ENCODE peak calls at places on chromosomes 11 and 22, in six cellular contexts. P is SK-N-SH, G is astrocyte of the spinal cord, B is astrocyte, W is heart right ventricle, I is cardiac muscle cell. V is an unnamed sample.

GRCh38 chr22:21734540-21735197 is 925 bp downstream of the YPEL1 start:
- DNase-seq in P (no peak), W (no peak), I (no peak), B (no peak), G (no peak), V (no peak)

GRCh38 chr11:132278801-132279574 is 908.6 kb downstream of the NTM start:
- DNase-seq in P (no peak), W (no peak), I (no peak), B (peak; percentile 68), G (peak; percentile 40), V (peak; percentile 51)

GRCh38 chr11:114132944-114133394 is 73.5 kb downstream of the ZBTB16 start:
- DNase-seq in I (no peak), G (peak; percentile 85), B (peak; percentile 12), W (no peak), P (no peak), V (no peak)

GRCh38 chr22:41589260-41589600 is 410 bp downstream of the PMM1 start:
- DNase-seq in B (no peak), G (no peak), P (peak; percentile 55), I (peak; percentile 44), W (no peak), V (no peak)

GRCh38 chr11:34633640-34633989 is 12.7 kb downstream of the EHF start:
- DNase-seq in B (no peak), W (no peak), P (no peak), I (no peak), G (no peak), V (no peak)

GRCh38 chr11:69295079-69295994 is 1.4 kb downstream of the MYEOV start:
- DNase-seq in P (no peak), I (no peak), G (no peak), B (no peak), W (no peak), V (no peak)

GRCh38 chr11:99419991-99420390 is 399.2 kb downstream of the CNTN5 start:
- DNase-seq in W (no peak), P (no peak), I (no peak), B (peak; percentile 14), G (no peak), V (peak; percentile 5)

GRCh38 chr11:45896392-45897068 is 10.5 kb downstream of the FREY1 start:
- DNase-seq in G (no peak), W (no peak), I (peak; percentile 81), B (no peak), P (peak; percentile 73), V (no peak)

DNA sequence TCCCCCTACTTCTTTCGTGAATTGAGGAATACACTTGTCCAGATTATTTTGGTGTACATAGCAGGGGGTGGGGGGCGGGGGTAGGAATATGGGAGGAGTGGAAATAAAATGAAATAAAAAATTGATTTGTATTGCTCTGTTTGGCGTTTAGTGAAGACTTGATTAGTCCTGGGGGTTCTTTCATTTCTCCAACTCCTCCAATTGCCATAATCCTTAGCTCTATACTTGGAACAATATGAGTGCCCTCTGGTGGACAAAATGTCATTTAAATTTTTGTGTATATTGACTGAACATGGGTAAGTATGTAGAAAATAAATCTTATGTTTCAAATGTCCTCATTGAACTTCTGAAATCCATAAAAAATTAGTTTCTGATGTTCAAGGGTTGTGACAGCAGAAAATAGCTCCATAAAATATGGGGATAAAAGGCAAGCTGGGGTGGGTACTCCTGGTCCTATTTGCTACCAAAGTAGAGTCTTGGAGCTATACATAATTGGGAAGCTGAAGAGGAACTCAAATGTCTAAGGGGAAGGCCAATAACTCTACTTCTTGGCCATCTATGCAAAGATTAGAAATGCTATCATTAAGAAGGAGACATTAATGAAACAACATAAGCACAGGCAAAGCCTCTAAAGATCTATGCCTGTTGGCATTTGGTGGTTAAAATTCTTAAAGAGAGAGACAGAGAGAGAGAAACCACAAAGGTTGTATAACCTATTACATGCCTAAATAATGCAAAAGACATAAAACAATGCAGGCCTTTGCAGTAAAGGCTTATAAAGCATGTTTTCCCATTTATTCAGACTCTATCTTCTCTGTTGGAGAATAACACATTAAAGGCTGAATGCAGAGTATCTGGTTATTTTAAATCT is 421.6 kb downstream of the METTL15 start:
- DNase-seq in G (peak; percentile 80), I (peak; percentile 70), W (no peak), B (peak; percentile 56), P (peak; percentile 32), V (peak; percentile 65)
- TF ChIP-seq CTCF in G (peak; percentile 17), I (peak; percentile 42), W (peak; percentile 42), B (peak; percentile 27), P (peak; percentile 54), V (peak; percentile 29)

DNA sequence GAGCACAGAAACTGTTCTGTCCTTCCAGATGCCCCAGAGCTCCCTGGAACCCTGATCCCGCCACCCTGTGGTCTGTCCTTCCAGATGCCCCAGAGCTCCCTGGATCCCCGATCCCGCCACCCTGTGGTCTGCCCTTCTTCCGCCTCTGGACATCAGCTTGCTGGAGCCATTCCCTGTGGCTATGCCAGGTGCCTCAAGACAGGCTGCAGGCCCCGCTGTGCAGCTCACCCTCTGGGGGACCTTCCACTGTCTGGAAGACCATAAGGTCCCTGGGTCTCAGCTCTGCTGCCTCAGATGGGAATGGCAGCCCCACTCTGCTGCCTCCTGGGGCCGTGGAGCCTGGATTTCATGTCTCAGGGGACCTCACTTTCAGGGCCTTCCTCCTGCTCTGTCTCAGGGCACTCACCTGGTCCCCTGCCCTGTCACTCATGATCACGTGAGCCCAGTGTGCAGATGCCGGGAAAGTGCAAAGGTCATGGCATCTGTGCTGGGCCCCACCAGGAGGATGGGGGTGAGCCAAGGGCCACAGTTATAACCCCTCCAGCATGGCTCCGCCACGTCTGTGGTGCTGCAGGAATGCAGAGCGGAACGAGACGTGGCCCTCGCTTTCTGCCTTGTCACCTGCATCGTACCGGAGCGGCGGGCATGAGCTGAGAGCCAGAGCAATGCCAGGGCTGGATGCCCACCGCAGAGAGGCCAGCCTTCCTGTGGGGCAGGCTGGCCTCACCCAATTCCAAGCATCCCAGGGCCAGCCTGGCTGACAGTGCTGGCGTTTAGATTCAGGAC is 1520.7 kb downstream of the BRD1 start:
- DNase-seq in P (no peak), G (no peak), W (no peak), I (no peak), B (no peak), V (no peak)
- H3K4me3 ChIP-seq in P (no peak overlapping the region), G (no peak overlapping the region), W (no peak overlapping the region), I (no peak overlapping the region), B (no peak overlapping the region), V (no peak overlapping the region)

GRCh38 chr22:30649430-30650007 is 13.9 kb downstream of the SLC35E4 start:
- DNase-seq in G (peak; percentile 83), W (no peak), I (no peak), P (no peak), B (peak; percentile 86), V (peak; percentile 94)
- TF ChIP-seq CTCF in G (peak; percentile 27), W (no peak), I (no peak), P (peak; percentile 44), B (peak; percentile 5), V (peak; percentile 37)

DNA sequence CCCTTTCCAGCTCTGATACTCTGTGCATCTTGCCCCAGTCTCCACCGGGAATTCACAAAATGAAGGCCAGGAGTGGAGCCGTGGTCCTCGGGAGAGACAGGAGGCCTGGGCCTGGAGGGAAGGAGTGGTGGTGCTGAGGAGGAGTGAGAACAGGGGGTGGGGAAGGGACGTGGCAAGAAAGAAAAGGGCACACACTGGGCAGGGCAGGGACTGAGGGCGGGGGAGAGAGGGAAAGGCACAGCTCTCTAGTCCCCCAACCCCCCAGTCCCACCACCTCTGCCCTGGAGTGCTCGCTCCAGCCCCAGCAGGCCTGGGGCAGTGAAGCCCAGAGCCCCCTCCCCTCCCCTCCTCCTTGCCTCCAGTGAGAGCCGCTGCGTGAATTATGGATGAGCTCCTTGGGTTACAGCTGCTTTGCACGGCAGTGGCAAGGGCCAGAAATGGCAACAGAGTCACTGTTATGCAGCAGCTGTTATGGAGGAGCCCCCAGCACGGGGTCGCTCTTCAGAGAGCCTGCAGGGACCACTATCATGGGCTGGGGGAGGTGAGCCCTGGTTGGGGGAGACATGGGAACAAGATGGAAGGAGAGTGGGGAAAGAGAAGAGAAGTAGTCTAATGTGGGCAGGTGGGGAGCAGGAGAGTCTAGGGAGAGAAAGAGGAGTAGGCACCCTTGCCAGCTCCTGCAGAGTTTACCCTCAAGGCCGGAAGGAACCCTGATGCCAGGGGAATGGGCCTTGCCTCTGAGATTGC is 3.4 kb downstream of the RTN4RL2 start:
- DNase-seq in P (no peak), B (no peak), G (no peak), W (no peak), I (no peak), V (no peak)
- H3K4me3 ChIP-seq in P (no peak overlapping the region), B (no peak overlapping the region), G (no peak overlapping the region), W (no peak overlapping the region), I (no peak overlapping the region), V (no peak overlapping the region)

GRCh38 chr11:87082590-87082989 is 44.9 kb downstream of the TMEM135 start:
- DNase-seq in G (no peak), B (no peak), P (no peak), W (no peak), I (no peak), V (no peak)
- TF ChIP-seq CTCF in G (no peak), B (no peak), P (no peak), W (no peak), I (no peak), V (no peak)

DNA sequence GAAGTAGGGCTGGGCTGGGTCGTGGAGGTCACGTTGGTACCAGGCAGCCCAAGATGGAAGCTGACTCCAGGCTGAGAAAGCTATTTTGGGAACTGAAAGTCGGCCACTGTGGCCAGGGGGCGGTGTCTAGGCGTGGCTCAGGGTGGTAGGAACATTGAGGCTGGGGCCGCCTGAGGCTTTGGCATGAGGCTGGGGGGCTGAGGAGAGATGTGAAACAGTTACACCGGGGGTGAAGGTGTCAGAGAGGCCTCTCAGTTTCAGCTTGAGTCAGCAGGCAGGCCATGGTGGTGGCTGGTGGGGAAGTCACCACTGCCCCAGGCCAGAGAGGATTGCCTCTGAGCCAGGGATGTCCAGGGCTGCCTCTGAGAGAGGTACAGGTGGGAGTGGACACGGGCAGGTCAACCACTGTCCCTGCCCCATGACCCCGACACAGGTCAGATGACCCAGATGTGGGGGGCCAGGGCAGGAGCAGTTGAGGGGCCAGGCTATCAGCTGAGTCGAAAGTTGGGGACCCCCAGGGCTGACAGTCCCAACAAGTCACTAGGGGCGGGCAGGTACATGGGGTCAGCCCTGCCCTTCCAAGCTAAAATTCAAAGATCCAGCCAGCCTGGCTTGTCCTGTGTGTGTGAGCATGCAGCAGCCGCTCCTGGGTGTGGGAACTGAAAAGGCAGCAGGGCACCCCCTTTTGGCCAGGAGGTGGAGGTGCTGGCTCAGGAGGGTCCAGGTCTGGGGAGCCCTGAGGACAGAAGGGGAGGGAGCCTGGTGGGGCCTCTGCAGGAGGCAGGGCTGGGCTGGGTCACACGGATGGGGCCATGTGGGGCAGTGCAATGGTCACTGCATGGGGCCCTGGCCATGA is 7.2 kb downstream of the KCNK7 start:
- DNase-seq in W (peak; percentile 63), G (peak; percentile 51), I (peak; percentile 71), B (no peak), P (peak; percentile 88), V (peak; percentile 72)
- H3K4me3 ChIP-seq in W (peak overlapping the region; percentile 12), G (no peak overlapping the region), I (no peak overlapping the region), B (no peak overlapping the region), P (no peak overlapping the region), V (no peak overlapping the region)

DNA sequence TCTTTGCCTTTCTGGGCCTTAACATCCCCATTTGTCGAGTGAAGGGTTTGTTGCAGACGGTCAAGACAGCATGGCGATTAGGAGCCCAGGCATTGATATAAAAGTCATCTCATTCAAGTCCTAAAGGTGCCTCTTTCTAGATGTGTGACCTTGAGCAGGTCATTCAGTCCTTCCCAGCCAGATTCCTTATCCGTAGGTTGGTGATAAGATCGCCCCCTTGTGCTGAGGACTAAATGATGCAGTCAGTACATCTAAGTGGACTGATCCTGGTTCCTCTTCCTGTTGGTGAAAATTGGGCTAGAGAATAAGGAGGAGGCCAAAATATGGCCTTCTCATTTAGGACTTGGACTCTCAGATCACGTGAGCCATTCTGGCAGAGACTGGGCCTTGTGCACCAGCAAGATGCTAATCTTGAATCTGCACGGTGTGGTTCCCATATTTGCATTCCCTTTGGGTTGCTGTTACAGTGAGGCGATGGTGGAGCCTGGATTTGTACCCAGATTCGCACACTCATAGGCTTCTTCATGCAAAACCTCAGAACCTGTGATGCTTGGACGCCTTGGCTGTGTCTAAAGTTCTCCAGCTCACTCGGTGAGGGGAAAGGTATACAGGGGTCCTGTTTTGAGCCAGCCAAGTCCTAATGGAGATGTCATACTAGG is 156.8 kb downstream of the MYO18B start:
- DNase-seq in I (peak; percentile 26), P (no peak), G (no peak), B (no peak), W (no peak), V (no peak)
- TF ChIP-seq CTCF in I (no peak), P (no peak), G (no peak), B (no peak), W (no peak), V (no peak)